ENCODE peak calls at places on chromosomes 12 and 14, in eight cellular contexts. W is IMR-90, Y is cardiac fibroblast, J is Peyer's patch, C is cardiac muscle cell, N is endothelial cell of umbilical vein, P is ovary, B is body of pancreas. O is an unnamed sample.
A peak's percentile ranks its signal among the peaks of the same experiment; 100 is the strongest.

GRCh38 chr14:59463773-59464650 is 1.2 kb downstream of the GPR135 start:
- DNase-seq in W (no peak), Y (peak; percentile 51), J (peak; percentile 50), C (peak; percentile 60), N (no peak), P (peak; percentile 32), B (peak; percentile 25), O (no peak)

GRCh38 chr12:116318738-116319050 is 41.2 kb upstream of the MED13L start:
- DNase-seq in W (no peak), Y (peak; percentile 31), J (no peak), C (peak; percentile 29), N (no peak), P (peak; percentile 17), B (peak; percentile 53), O (peak; percentile 21)

GRCh38 chr12:45182511-45182910 is 33.4 kb upstream of the ANO6 start:
- DNase-seq in W (no peak), Y (no peak), J (no peak), C (no peak), N (no peak), P (no peak), B (no peak), O (no peak)

GRCh38 chr12:124601699-124602098 is 34.3 kb upstream of the NCOR2 start:
- DNase-seq in W (no peak), Y (no peak), J (no peak), C (no peak), N (no peak), P (no peak), B (no peak), O (no peak)

GRCh38 chr14:64754685-64755084 is 50.5 kb downstream of the PLEKHG3 start:
- DNase-seq in W (no peak), Y (no peak), J (no peak), C (no peak), N (no peak), P (no peak), B (no peak), O (no peak)

GRCh38 chr14:64040044-64040443 is 187.2 kb downstream of the SYNE2 start:
- DNase-seq in W (peak; percentile 44), Y (no peak), J (no peak), C (peak; percentile 22), N (peak; percentile 28), P (no peak), B (no peak), O (peak; percentile 29)

GRCh38 chr14:101878222-101879211 is 85.9 kb upstream of the DYNC1H1 start:
- DNase-seq in W (no peak), Y (no peak), J (no peak), C (no peak), N (no peak), P (no peak), B (peak; percentile 85), O (no peak)

GRCh38 chr12:124695861-124696260 is 128.4 kb upstream of the NCOR2 start:
- DNase-seq in W (peak; percentile 38), Y (no peak), J (no peak), C (no peak), N (no peak), P (no peak), B (no peak), O (no peak)

GRCh38 chr12:68617160-68617926 is 6.6 kb downstream of the RAP1B start:
- DNase-seq in W (peak; percentile 74), Y (peak; percentile 59), J (no peak), C (peak; percentile 63), N (no peak), P (no peak), B (no peak), O (peak; percentile 71)

GRCh38 chr14:88470542-88471440 is 84.0 kb downstream of the PTPN21 start:
- DNase-seq in W (peak; percentile 63), Y (no peak), J (no peak), C (peak; percentile 9), N (no peak), P (no peak), B (no peak), O (peak; percentile 44)

GRCh38 chr12:45439039-45439438 is 223.1 kb downstream of the ANO6 start:
- DNase-seq in W (peak; percentile 28), Y (no peak), J (no peak), C (no peak), N (no peak), P (no peak), B (no peak), O (peak; percentile 23)

GRCh38 chr12:89731614-89732013 is 23.0 kb upstream of the ATP2B1 start:
- DNase-seq in W (peak; percentile 82), Y (peak; percentile 87), J (no peak), C (peak; percentile 85), N (no peak), P (no peak), B (no peak), O (peak; percentile 65)

GRCh38 chr12:121765573-121765972 is 27.9 kb downstream of the RHOF start:
- DNase-seq in W (peak; percentile 97), Y (peak; percentile 54), J (no peak), C (peak; percentile 61), N (no peak), P (peak; percentile 48), B (no peak), O (peak; percentile 60)

GRCh38 chr12:122852336-122853275 is 17.3 kb downstream of the HIP1R start:
- DNase-seq in W (no peak), Y (peak; percentile 46), J (no peak), C (no peak), N (peak; percentile 81), P (no peak), B (peak; percentile 38), O (no peak)

GRCh38 chr12:8911606-8912268 is 2.6 kb upstream of the PHC1 start:
- DNase-seq in W (no peak), Y (no peak), J (no peak), C (no peak), N (no peak), P (no peak), B (no peak), O (peak; percentile 13)

GRCh38 chr14:29320261-29320660 is 553.7 kb downstream of the FOXG1 start:
- DNase-seq in W (peak; percentile 51), Y (peak; percentile 1), J (no peak), C (peak; percentile 4), N (no peak), P (no peak), B (no peak), O (peak; percentile 3)

DNA sequence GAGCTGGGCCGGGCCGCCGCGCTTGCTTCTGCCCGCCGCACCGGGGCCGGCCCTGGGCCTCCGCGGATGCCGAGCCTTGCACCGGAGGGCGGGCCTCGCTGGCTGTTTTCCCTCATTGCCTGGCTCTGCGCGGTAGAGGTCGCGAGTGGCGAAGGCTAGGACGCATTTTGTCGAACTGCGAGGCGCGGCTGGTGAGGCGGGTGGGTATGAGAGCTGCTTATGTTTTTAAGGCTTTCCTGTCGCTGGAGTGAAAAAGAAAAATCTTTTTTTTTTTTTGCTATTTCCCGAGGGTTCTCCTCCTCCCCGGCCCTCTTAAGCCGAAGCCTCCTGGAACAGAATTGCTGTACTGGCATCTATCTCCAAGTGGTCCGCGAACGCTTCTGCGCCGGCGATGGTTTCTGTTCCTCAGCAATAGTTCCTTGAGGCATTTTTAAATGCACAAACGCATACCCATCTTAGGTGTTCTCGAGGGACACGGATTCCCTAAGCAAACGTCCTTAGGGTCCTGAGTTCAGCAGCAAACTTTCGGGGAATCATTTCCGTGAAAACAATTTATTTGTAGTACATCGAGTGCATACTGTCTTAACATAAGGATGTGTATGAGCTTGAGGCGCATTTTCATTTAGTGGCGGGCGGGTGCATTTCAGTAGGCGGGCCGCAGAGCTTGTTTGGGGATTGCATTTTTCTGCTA is 631 bp downstream of the RESF1 start:
- DNase-seq in W (peak; percentile 61), Y (peak; percentile 64), J (peak; percentile 86), C (peak; percentile 66), N (peak; percentile 71), P (peak; percentile 70), B (peak; percentile 73), O (peak; percentile 46)
- TF ChIP-seq CTCF in W (peak; percentile 21), Y (peak; percentile 6), J (no peak), C (peak; percentile 16), N (peak; percentile 10), P (no peak), B (no peak), O (peak; percentile 25)

DNA sequence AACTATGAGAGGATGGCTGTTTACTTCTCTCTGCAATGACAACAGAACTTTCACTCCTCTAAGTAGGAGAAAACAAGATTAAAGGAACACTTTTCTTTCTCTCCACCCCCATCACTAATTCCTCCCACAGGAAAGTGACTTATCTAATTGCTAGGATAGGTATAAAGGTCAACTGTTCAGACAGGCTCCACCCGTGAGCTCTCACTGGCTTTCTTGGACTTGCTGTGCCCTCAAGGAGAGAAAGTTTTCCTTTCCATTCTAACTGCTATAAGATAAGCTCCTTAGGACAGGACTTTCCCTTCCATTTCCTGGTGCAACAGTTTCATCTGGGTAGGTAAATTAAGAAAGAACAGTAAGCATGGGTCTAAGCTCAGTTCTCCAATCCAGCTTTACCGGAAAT is 4.8 kb downstream of the SLC41A2 start:
- DNase-seq in W (no peak), Y (no peak), J (peak; percentile 63), C (no peak), N (peak; percentile 38), P (no peak), B (peak; percentile 52), O (no peak)
- H3K4me3 ChIP-seq in W (no peak overlapping the region), Y (no peak overlapping the region), J (no peak overlapping the region), C (no peak overlapping the region), N (no peak overlapping the region), P (no peak overlapping the region), B (no peak overlapping the region), O (no peak overlapping the region)

GRCh38 chr12:19223018-19223417 is 93.5 kb downstream of the PLEKHA5 start:
- DNase-seq in W (no peak), Y (no peak), J (no peak), C (no peak), N (peak; percentile 43), P (no peak), B (no peak), O (no peak)
- TF ChIP-seq CTCF in W (peak; percentile 9), Y (no peak), J (peak; percentile 36), C (peak; percentile 8), N (peak; percentile 6), P (no peak), B (peak; percentile 10), O (no peak)

GRCh38 chr14:104968541-104969401 is 9.4 kb downstream of the AHNAK2 start:
- DNase-seq in W (no peak), Y (peak; percentile 48), J (peak; percentile 90), C (peak; percentile 62), N (peak; percentile 71), P (no peak), B (no peak), O (peak; percentile 93)

GRCh38 chr14:104971447-104972240 is 6.5 kb downstream of the AHNAK2 start:
- DNase-seq in W (no peak), Y (no peak), J (no peak), C (no peak), N (no peak), P (no peak), B (no peak), O (no peak)

GRCh38 chr14:104970231-104971068 is 7.7 kb downstream of the AHNAK2 start:
- DNase-seq in W (peak; percentile 81), Y (peak; percentile 90), J (peak; percentile 68), C (peak; percentile 77), N (peak; percentile 87), P (no peak), B (no peak), O (peak; percentile 86)

GRCh38 chr14:104968153-104968527 is 10.0 kb downstream of the AHNAK2 start:
- DNase-seq in W (peak; percentile 35), Y (peak; percentile 61), J (peak; percentile 64), C (peak; percentile 72), N (peak; percentile 64), P (peak; percentile 86), B (peak; percentile 44), O (peak; percentile 53)

DNA sequence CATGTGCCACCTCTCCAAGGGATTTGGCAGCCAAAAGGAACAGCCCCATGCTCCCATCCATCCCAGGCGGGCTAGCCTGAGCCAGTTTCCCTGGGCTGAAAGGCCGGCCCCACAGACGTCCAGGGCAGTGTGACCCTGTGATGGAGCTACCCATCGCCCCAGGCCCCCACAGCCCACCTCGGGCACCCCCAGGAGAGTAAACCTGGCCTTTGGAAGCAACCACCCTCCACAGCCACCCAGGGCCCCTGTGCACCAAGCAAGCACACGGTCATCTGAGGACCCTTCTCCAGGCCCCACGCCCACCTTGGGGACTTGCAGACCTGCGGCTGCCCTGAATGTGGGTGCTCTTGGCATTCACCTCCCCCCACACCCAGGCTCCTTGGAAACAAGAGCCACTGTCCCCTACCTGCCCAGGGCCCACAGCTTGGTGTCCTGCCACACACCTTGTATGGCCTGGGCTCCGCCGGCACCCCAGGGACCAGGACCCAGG is 8.4 kb downstream of the AHNAK2 start:
- DNase-seq in W (no peak), Y (no peak), J (no peak), C (no peak), N (no peak), P (no peak), B (no peak), O (no peak)
- H3K4me3 ChIP-seq in W (no peak overlapping the region), Y (peak overlapping the region; percentile 57), J (no peak overlapping the region), C (no peak overlapping the region), N (peak overlapping the region; percentile 41), P (peak overlapping the region; percentile 40), B (no peak overlapping the region), O (peak overlapping the region; percentile 72)